ENCODE peak calls at places on chromosomes 6 and 20, in nine cellular contexts. U is heart left ventricle; X is CD8-positive, alpha-beta T cell; N is fibroblast of pulmonary artery; L is A549; S is Peyer's patch; M is PC-9; P is lower lobe of right lung; Y is mammary epithelial cell. F is an unnamed sample.

GRCh38 chr6:16319813-16320532 is 81.6 kb downstream of the GMPR start:
- DNase-seq in X (peak), L (no peak), Y (peak), S (peak), N (peak), U (peak), M (peak), P (no peak), F (peak)

GRCh38 chr6:34143884-34144580 is 1.9 kb downstream of the GRM4 start:
- DNase-seq in M (no peak), N (no peak), L (peak), X (peak), Y (no peak), P (no peak), S (no peak), U (no peak), F (peak)

GRCh38 chr6:127999032-127999431 is 98.2 kb upstream of the THEMIS start:
- DNase-seq in P (no peak), Y (no peak), N (no peak), S (no peak), X (no peak), L (no peak), M (no peak), U (no peak), F (no peak)

GRCh38 chr6:14079433-14079832 is 38.1 kb upstream of the CD83 start:
- DNase-seq in X (no peak), U (peak), L (no peak), P (no peak), Y (peak), S (no peak), N (peak), M (no peak), F (peak)

GRCh38 chr6:16770701-16771569 is 9.7 kb upstream of the ATXN1 start:
- DNase-seq in N (peak), P (peak), X (peak), M (peak), U (peak), L (peak), Y (peak), S (peak), F (peak)

GRCh38 chr6:154156135-154156948 is 117.3 kb downstream of the OPRM1 start:
- DNase-seq in Y (no peak), P (peak), N (peak), L (peak), M (peak), X (peak), S (peak), U (peak), F (peak)

GRCh38 chr6:44049989-44050871 is 77.0 kb downstream of the MRPL14 start:
- DNase-seq in N (peak), P (peak), U (no peak), Y (no peak), M (no peak), S (no peak), L (no peak), X (no peak), F (no peak)

GRCh38 chr6:45423901-45424627 is 46.3 kb upstream of the SUPT3H start:
- DNase-seq in U (peak), Y (peak), L (no peak), M (no peak), X (peak), N (no peak), P (peak), S (peak), F (peak)

GRCh38 chr6:124535746-124536145 is 426.5 kb upstream of the RNF217 start:
- DNase-seq in P (no peak), N (peak), L (peak), S (no peak), U (no peak), X (no peak), M (peak), Y (peak), F (peak)

GRCh38 chr6:39840781-39841180 is 48.6 kb downstream of the DAAM2 start:
- DNase-seq in N (no peak), L (no peak), U (no peak), P (no peak), M (no peak), X (no peak), S (no peak), Y (no peak), F (no peak)

GRCh38 chr6:3769610-3770009 is 18.1 kb upstream of the PXDC1 start:
- DNase-seq in X (no peak), Y (peak), M (peak), S (no peak), U (no peak), P (no peak), N (peak), L (no peak), F (peak)

GRCh38 chr6:77383026-77383425 is 80.3 kb downstream of the HTR1B start:
- DNase-seq in L (no peak), X (no peak), Y (no peak), N (no peak), U (no peak), M (no peak), P (no peak), S (no peak), F (no peak)

GRCh38 chr20:23998392-23998791 is 9.8 kb upstream of the GGTLC1 start:
- DNase-seq in U (no peak), N (no peak), P (no peak), L (no peak), S (no peak), M (no peak), Y (no peak), X (no peak), F (no peak)

GRCh38 chr6:92473056-92473455 is 946.3 kb downstream of the EPHA7 start:
- DNase-seq in U (no peak), Y (no peak), P (no peak), N (no peak), M (no peak), X (no peak), L (no peak), S (no peak), F (no peak)

GRCh38 chr6:16184129-16184528 is 54.3 kb upstream of the GMPR start:
- DNase-seq in S (peak), Y (peak), N (peak), M (no peak), X (no peak), U (no peak), L (peak), P (peak), F (peak)

GRCh38 chr6:157269261-157269794 is 54.0 kb downstream of the TMEM242 start:
- DNase-seq in P (no peak), S (peak), X (no peak), L (no peak), M (no peak), N (peak), U (peak), Y (peak), F (no peak)

GRCh38 chr20:4820833-4821518 is 99.3 kb downstream of the PRND start:
- DNase-seq in X (no peak), L (peak), Y (peak), N (peak), S (no peak), U (no peak), P (no peak), M (no peak), F (peak)

GRCh38 chr6:121666809-121667208 is 231.4 kb downstream of the GJA1 start:
- DNase-seq in Y (peak), N (peak), M (peak), U (no peak), X (no peak), P (no peak), S (no peak), L (peak), F (peak)

GRCh38 chr6:148824291-148824690 is 77.5 kb downstream of the UST start:
- DNase-seq in Y (no peak), U (no peak), N (no peak), M (no peak), P (no peak), L (no peak), X (no peak), S (no peak), F (peak)

GRCh38 chr20:58598271-58599015 is 52.6 kb upstream of the STX16 start:
- DNase-seq in M (no peak), Y (no peak), N (peak), L (no peak), U (no peak), P (no peak), X (no peak), S (no peak), F (no peak)

GRCh38 chr6:85936916-85937315 is 294.2 kb upstream of the SYNCRIP start:
- DNase-seq in P (no peak), N (no peak), S (no peak), X (no peak), Y (no peak), U (no peak), M (no peak), L (no peak), F (no peak)

GRCh38 chr6:33069021-33069738 is 4.3 kb downstream of the HLA-DPA1 start:
- DNase-seq in X (no peak), M (no peak), P (no peak), U (no peak), S (no peak), L (no peak), Y (no peak), N (no peak), F (no peak)

GRCh38 chr6:22627644-22628043 is 58.3 kb downstream of the HDGFL1 start:
- DNase-seq in L (no peak), X (no peak), N (no peak), M (no peak), S (no peak), Y (no peak), U (no peak), P (no peak), F (no peak)

GRCh38 chr20:61328906-61329558 is 77.0 kb downstream of the CDH4 start:
- DNase-seq in L (no peak), M (no peak), P (peak), N (no peak), S (no peak), X (no peak), U (no peak), Y (no peak), F (peak)

GRCh38 chr20:38680492-38681118 is 43.7 kb upstream of the SLC32A1 start:
- DNase-seq in Y (peak), M (no peak), S (no peak), U (peak), X (no peak), L (no peak), P (no peak), N (peak), F (peak)

GRCh38 chr20:25336561-25337422 is 53.8 kb downstream of the ABHD12 start:
- DNase-seq in U (no peak), S (no peak), P (no peak), L (peak), M (no peak), Y (peak), X (no peak), N (peak), F (peak)

GRCh38 chr6:54525731-54526130 is 217.5 kb downstream of the TINAG start:
- DNase-seq in L (no peak), N (peak), U (no peak), P (no peak), Y (peak), S (no peak), M (no peak), X (no peak), F (peak)

GRCh38 chr6:22326500-22326899 is 29.7 kb upstream of the PRL start:
- DNase-seq in U (no peak), L (no peak), Y (no peak), M (no peak), X (no peak), P (no peak), N (no peak), S (no peak), F (no peak)

GRCh38 chr6:147870745-147871144 is 362.3 kb downstream of the SAMD5 start:
- DNase-seq in U (no peak), P (no peak), L (no peak), S (no peak), N (no peak), M (no peak), X (no peak), Y (no peak), F (no peak)

GRCh38 chr20:57665589-57665971 is 44.2 kb downstream of the PMEPA1 start:
- DNase-seq in Y (no peak), N (no peak), X (no peak), L (no peak), S (no peak), U (no peak), P (peak), M (no peak), F (no peak)

GRCh38 chr6:33169286-33170175 is 22.7 kb downstream of the COL11A2 start:
- DNase-seq in N (no peak), L (no peak), S (no peak), P (no peak), U (no peak), X (no peak), M (no peak), Y (no peak), F (no peak)

GRCh38 chr6:118080547-118080946 is 173.5 kb downstream of the SLC35F1 start:
- DNase-seq in M (no peak), Y (no peak), U (no peak), P (no peak), S (no peak), L (no peak), X (no peak), N (no peak), F (peak)

GRCh38 chr6:6699741-6700367 is 111.3 kb downstream of the LY86 start:
- DNase-seq in N (peak), L (peak), P (peak), M (peak), U (peak), Y (peak), X (no peak), S (peak), F (peak)
- TF ChIP-seq CTCF in N (no peak), L (no peak), P (no peak), M (no peak), U (no peak), Y (no peak), X (no peak), S (no peak), F (no peak)

GRCh38 chr6:305371-306206 is 13.3 kb downstream of the DUSP22 start:
- DNase-seq in M (no peak), N (no peak), P (no peak), S (no peak), X (no peak), Y (no peak), U (no peak), L (no peak), F (peak)
- H3K4me3 ChIP-seq in M (no peak), N (no peak), P (no peak), S (no peak), X (no peak), Y (no peak), U (no peak), L (no peak), F (no peak)

GRCh38 chr20:63651942-63652191 is 1.4 kb downstream of the STMN3 start:
- DNase-seq in N (no peak), X (no peak), U (no peak), S (no peak), L (no peak), M (no peak), Y (no peak), P (no peak), F (no peak)

GRCh38 chr20:63655249-63655648 is 2.0 kb upstream of the STMN3 start:
- DNase-seq in M (no peak), L (no peak), Y (no peak), P (no peak), N (no peak), U (no peak), X (no peak), S (no peak), F (no peak)

GRCh38 chr20:63653041-63653973 is at the start of gene STMN3:
- DNase-seq in X (peak), N (peak), P (peak), U (peak), M (peak), S (peak), Y (peak), L (peak), F (peak)

GRCh38 chr20:63653974-63654680 is 903 bp upstream of the STMN3 start:
- DNase-seq in X (no peak), Y (no peak), U (no peak), L (no peak), N (no peak), S (no peak), M (no peak), P (no peak), F (no peak)

GRCh38 chr20:63652192-63652980 is 838 bp downstream of the STMN3 start:
- DNase-seq in L (no peak), N (peak), Y (no peak), U (no peak), S (no peak), M (no peak), P (peak), X (peak), F (no peak)
- TF ChIP-seq CTCF in L (no peak), N (no peak), Y (no peak), U (no peak), S (no peak), M (no peak), P (no peak), X (no peak), F (no peak)

DNA sequence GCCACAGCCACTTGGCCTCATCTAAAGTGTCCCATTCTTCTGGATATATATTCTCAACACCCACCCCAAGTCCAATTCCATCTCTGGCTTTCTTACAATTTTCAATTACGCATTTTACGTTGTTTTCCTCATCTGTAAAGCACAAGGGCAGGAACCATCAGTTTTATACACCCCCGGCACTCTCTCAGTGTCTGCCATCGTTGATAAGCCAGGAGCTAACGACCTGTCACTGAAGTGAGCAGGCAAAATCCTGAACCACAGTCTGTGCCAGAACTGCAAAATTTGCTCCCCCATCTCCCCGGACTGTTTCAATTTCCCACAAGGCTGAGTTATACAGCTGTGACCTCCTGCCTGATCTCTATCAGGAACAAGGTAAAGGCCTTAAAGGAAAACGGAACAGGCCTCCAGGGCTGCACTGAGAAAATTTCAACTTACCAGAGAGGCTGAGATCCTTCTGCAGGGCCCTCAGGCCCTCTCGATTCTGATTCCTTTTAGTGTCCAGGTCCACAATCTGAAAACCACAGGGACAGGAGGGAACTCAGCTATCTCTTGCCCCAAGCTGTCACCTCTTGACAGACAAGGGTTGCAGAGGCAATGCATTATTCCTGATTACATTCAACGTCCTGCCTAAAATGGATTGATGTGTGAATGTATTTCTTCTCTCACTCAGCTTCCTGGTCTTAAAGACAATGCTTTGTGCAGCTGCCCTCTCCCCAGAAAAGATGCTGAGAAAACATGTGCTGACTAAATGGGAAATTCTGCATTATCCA is 1.8 kb downstream of the PDRG1 start:
- DNase-seq in P (no peak), N (no peak), L (no peak), M (no peak), S (no peak), X (no peak), Y (no peak), U (no peak), F (no peak)
- H3K4me3 ChIP-seq in P (no peak), N (no peak), L (peak), M (peak), S (no peak), X (no peak), Y (peak), U (peak), F (no peak)

DNA sequence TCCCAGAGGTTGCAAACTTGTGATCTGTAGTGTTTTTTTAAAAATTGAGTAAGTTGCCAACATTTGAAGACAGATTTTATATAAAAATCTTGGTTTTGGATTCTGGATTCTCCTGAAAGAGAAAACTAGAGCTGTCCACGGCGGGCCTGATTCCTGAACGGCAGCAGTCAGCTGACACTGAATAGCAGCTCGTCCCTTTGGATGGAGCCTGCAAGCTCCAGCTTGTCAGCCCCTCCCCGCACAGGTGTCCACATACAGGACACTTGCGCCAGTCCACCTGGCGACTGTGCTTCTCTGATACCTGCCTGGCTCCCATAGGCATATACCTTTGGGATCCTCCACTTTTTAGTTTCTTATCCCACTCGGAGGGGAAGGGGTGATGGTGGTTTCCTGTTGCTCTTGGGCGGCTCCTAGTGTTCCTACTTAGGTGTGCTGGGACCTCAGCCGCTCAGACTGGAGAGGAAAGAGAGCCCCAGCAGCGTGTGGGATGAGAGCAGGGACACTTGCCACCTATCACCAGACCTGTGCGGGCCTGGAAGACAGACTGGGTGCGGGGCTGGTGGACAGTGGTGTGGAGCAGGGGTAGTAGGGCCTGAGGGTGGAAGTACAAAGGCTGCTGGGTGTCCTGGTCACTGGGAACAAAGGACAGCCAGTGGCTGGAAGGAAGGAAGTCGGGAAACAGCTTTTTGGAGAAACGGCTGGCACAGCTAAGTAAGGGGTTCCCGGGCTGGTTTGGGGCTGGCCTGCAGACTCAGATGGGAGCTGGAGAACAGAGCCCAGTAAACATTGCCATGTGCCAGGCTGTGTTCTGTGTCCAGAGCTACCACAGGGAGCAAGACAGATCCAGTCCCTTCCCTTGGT is 18.3 kb downstream of the GHRH start:
- DNase-seq in M (no peak), P (no peak), N (no peak), L (no peak), Y (no peak), U (no peak), X (no peak), S (no peak), F (peak)
- TF ChIP-seq CTCF in M (no peak), P (no peak), N (no peak), L (no peak), Y (no peak), U (no peak), X (no peak), S (no peak), F (peak)

DNA sequence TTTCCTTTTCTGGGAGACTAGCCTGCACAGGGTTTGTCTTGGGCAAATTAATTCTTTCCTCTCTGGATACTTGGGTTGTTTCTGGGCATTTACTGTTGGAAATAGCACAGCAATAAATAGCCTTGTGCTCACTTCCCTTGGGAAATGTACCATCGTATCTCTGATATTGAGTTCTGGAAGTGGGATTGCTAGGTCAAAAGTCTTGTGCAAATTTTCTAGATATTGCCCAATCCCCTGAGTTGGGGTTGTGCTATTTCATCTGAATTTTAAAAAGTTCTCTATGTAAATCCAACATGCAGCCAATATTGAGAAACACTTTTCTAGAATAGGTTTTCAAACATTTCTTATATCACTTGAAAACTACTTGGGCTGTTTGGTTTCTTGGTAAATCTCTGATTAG is 64.0 kb upstream of the ELOVL5 start:
- DNase-seq in Y (no peak), X (no peak), M (no peak), S (no peak), P (no peak), N (peak), L (no peak), U (no peak), F (no peak)
- H3K4me3 ChIP-seq in Y (no peak), X (no peak), M (no peak), S (no peak), P (no peak), N (no peak), L (no peak), U (no peak), F (no peak)

DNA sequence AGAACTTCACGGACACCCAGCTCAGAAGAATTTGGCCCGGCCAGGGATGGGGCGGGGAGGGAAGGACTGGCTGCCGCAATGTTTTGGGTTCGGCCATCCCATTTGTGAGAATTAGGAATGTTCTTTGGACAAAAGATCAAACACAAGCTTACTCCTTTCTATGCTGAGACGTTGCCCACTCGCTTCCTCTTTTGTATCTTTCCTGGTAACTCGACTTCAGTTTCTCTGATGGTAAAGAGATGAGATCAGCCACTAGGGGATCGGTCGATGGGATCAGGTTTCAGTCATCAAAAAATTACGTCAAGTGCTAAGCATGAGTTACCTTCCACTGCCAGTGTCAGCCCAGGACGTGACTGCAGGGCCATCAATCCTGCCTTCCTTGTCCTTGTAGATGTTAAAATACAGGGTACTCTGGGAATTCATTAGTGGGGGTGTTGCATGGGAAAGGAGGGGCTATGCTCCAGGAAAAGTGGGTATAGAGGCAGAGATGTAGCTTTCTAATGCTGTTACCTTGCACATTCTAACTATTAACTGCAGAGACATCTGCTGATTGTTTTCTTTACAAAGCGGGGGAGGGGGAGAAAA is 190.2 kb downstream of the TSHZ2 start:
- DNase-seq in L (peak), U (no peak), Y (peak), X (no peak), M (no peak), S (peak), N (peak), P (no peak), F (peak)
- TF ChIP-seq CTCF in L (no peak), U (no peak), Y (peak), X (no peak), M (no peak), S (no peak), N (peak), P (no peak), F (peak)